ENCODE peak calls at places on chromosome 3, in ten cellular contexts. Y is upper lobe of right lung, E is astrocyte of the spinal cord, N is neural crest cell, M is choroid plexus epithelial cell, O is PC-3, F is cardiac fibroblast, W is GM12864, X is esophagus muscularis mucosa, S is foreskin fibroblast. R is an unnamed sample.

GRCh38 chr3:139201446-139202225 is 142.2 kb upstream of the MRPS22 start:
- DNase-seq in W (no peak), X (no peak), M (no peak), E (no peak), Y (no peak), N (no peak), F (no peak), O (no peak), S (no peak), R (no peak)

GRCh38 chr3:27888562-27888961 is 166.4 kb upstream of the EOMES start:
- DNase-seq in W (no peak), M (peak), X (no peak), Y (no peak), N (no peak), F (peak), S (no peak), O (no peak), E (no peak), R (no peak)

GRCh38 chr3:31092748-31093607 is 198.5 kb upstream of the GADL1 start:
- DNase-seq in Y (no peak), O (no peak), F (peak), M (peak), S (no peak), E (no peak), X (peak), W (no peak), N (no peak), R (no peak)

GRCh38 chr3:121998030-121998580 is 23.9 kb downstream of the ILDR1 start:
- DNase-seq in E (peak), X (peak), N (no peak), M (peak), Y (no peak), W (no peak), O (peak), S (peak), F (peak), R (no peak)

GRCh38 chr3:140285380-140285779 is 350.4 kb downstream of the CLSTN2 start:
- DNase-seq in M (no peak), O (no peak), Y (no peak), F (no peak), W (no peak), X (no peak), E (no peak), N (no peak), S (no peak), R (no peak)

GRCh38 chr3:24342275-24342674 is 152.4 kb downstream of the THRB start:
- DNase-seq in M (no peak), E (no peak), F (no peak), W (no peak), Y (no peak), X (no peak), N (no peak), S (no peak), O (no peak), R (no peak)

GRCh38 chr3:196688349-196688748 is 23.7 kb downstream of the CEP19 start:
- DNase-seq in O (no peak), X (no peak), Y (peak), F (peak), M (peak), N (no peak), W (no peak), S (peak), E (peak), R (no peak)

GRCh38 chr3:11774296-11774877 is 72.3 kb downstream of the TAMM41 start:
- DNase-seq in Y (peak), W (no peak), N (peak), F (peak), M (peak), X (no peak), O (peak), S (peak), E (peak), R (no peak)

GRCh38 chr3:69282191-69282590 is 103.7 kb downstream of the FRMD4B start:
- DNase-seq in X (no peak), M (no peak), S (no peak), O (peak), Y (no peak), W (no peak), F (no peak), N (no peak), E (no peak), R (no peak)

GRCh38 chr3:63914312-63914711 is 2.1 kb upstream of the SCAANT1 start:
- DNase-seq in S (no peak), N (no peak), E (no peak), W (no peak), O (peak), X (no peak), F (peak), M (peak), Y (no peak), R (no peak)

GRCh38 chr3:140552403-140552802 is 125.5 kb upstream of the TRIM42 start:
- DNase-seq in E (no peak), X (no peak), W (no peak), Y (no peak), M (no peak), O (no peak), N (no peak), S (no peak), F (no peak), R (no peak)

GRCh38 chr3:156300929-156301806 is 180.8 kb downstream of the KCNAB1 start:
- DNase-seq in O (no peak), F (no peak), S (no peak), E (no peak), W (no peak), M (no peak), Y (no peak), X (no peak), N (no peak), R (no peak)

GRCh38 chr3:134294302-134294925 is 43.8 kb upstream of the RYK start:
- DNase-seq in Y (no peak), S (no peak), M (no peak), W (peak), X (no peak), N (no peak), F (no peak), E (no peak), O (no peak), R (no peak)

GRCh38 chr3:14672588-14672987 is 2.4 kb upstream of the C3orf20 start:
- DNase-seq in X (no peak), N (no peak), W (no peak), F (no peak), O (no peak), E (no peak), Y (no peak), M (no peak), S (no peak), R (no peak)

GRCh38 chr3:195895078-195895899 is 13.1 kb downstream of the TNK2 start:
- DNase-seq in X (no peak), E (no peak), S (no peak), N (peak), O (peak), W (no peak), M (no peak), F (peak), Y (peak), R (peak)

GRCh38 chr3:187082976-187083375 is 56.3 kb downstream of the RPL39L start:
- DNase-seq in X (no peak), Y (no peak), O (no peak), M (no peak), S (no peak), E (no peak), F (no peak), W (no peak), N (no peak), R (no peak)

GRCh38 chr3:135980343-135980742 is 14.8 kb downstream of the PPP2R3A start:
- DNase-seq in F (no peak), M (no peak), W (no peak), S (no peak), O (no peak), X (no peak), Y (no peak), E (no peak), N (no peak), R (no peak)

GRCh38 chr3:113051827-113052226 is 61.0 kb downstream of the GTPBP8 start:
- DNase-seq in X (no peak), W (no peak), S (no peak), Y (no peak), O (no peak), F (peak), E (peak), N (no peak), M (no peak), R (no peak)

GRCh38 chr3:64184621-64185020 is 40.6 kb downstream of the PRICKLE2 start:
- DNase-seq in O (no peak), S (peak), N (no peak), M (peak), F (peak), Y (no peak), E (peak), X (no peak), W (no peak), R (no peak)

GRCh38 chr3:140363801-140364200 is 314.1 kb upstream of the TRIM42 start:
- DNase-seq in S (no peak), O (no peak), Y (no peak), E (no peak), X (no peak), W (no peak), F (no peak), N (no peak), M (peak), R (no peak)

GRCh38 chr3:63976862-63977180 is 46.5 kb downstream of the PSMD6 start:
- DNase-seq in N (no peak), F (no peak), E (no peak), X (no peak), O (no peak), M (no peak), Y (no peak), S (no peak), W (no peak), R (no peak)

GRCh38 chr3:42014949-42015533 is 53.1 kb upstream of the ULK4 start:
- DNase-seq in M (no peak), X (no peak), W (no peak), F (peak), O (no peak), Y (no peak), N (no peak), E (peak), S (no peak), R (peak)

GRCh38 chr3:172513488-172513887 is 9.7 kb downstream of the TNFSF10 start:
- DNase-seq in Y (no peak), W (no peak), O (no peak), E (no peak), F (peak), X (no peak), M (peak), N (no peak), S (no peak), R (no peak)

GRCh38 chr3:194304186-194304917 is 46.8 kb downstream of the CPN2 start:
- DNase-seq in X (no peak), W (no peak), S (no peak), E (no peak), F (no peak), M (no peak), Y (peak), N (no peak), O (no peak), R (no peak)
- TF ChIP-seq CTCF in X (no peak), W (no peak), S (no peak), E (no peak), F (no peak), M (no peak), Y (no peak), N (no peak), O (no peak), R (no peak)

DNA sequence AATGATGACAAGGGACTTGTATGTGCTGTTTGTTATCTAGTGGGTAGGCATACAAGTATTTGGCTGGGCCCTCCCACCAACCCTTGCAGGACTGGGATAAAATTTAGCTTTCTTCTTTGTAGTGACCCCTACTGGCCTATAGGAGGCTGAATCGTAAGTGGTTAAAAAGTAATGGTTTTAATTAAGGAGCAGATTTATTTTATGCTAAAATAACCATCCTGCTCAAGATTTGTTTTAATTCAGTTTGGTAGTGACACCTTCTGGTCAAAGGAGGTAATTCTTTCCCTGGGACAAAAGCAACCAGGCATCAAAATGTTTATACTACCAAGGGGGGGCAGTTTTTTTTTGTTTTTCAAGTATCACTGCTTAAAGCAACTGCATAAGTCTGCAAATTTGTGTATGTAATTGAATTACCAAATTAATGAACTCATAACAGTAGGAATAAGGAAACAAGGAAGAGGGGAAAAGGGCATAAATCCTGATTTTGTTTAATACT is 70.7 kb downstream of the TOP2B start:
- DNase-seq in O (peak), Y (no peak), M (peak), F (peak), N (no peak), W (no peak), S (peak), X (no peak), E (peak), R (no peak)
- TF ChIP-seq CTCF in O (peak), Y (peak), M (peak), F (peak), N (peak), W (peak), S (peak), X (peak), E (peak), R (peak)

DNA sequence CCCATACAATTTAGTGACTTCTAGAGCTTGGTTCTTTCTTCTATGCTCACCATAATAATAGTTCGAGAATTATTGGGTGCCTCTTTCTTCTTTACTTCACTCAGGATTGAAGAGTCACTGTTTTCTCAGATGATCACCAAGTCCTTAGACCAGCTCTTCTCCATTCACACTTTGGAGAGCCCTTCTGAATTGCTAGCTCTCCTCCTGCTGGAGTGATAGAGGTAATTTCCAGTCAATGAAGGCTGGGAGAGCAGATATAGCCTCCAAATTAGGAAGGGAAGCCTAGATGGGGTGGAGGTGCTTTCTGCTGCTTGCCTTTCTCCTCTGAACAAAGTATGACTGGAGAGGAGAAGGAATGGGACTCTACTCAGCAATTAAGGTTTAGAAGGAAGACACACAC is 10.7 kb upstream of the BBX start:
- DNase-seq in S (no peak), M (peak), O (peak), N (no peak), Y (no peak), E (no peak), W (no peak), X (no peak), F (no peak), R (no peak)
- TF ChIP-seq CTCF in S (no peak), M (peak), O (peak), N (no peak), Y (no peak), E (no peak), W (no peak), X (no peak), F (no peak), R (no peak)

GRCh38 chr3:94416768-94417167 is 353.9 kb downstream of the NSUN3 start:
- DNase-seq in F (no peak), O (no peak), W (no peak), M (no peak), E (no peak), Y (no peak), X (no peak), N (no peak), S (no peak), R (no peak)

GRCh38 chr3:94423566-94423965 is 360.7 kb downstream of the NSUN3 start:
- DNase-seq in F (peak), W (no peak), M (peak), O (no peak), S (no peak), X (no peak), N (no peak), E (peak), Y (no peak), R (no peak)

GRCh38 chr3:94417963-94418455 is 355.1 kb downstream of the NSUN3 start:
- DNase-seq in X (no peak), S (no peak), M (no peak), Y (no peak), W (no peak), F (no peak), O (no peak), E (no peak), N (no peak), R (no peak)

DNA sequence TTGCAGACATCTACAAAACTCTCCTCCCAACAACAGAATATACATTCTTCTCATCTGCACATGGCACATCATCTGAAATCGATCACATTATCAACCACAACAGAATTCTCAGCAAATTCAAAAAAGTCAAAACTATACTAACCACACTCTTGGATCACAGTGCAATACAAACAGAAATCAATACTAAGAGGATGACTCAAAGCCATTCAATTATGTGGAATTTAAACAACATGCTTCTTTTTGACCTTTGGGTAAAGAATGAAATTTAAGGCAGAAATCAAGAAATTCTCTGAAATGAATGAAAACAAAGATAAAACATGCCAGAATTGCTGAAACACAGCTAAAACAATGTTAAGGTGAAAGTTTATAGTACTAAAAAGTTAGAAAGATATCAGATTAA is 358.1 kb downstream of the NSUN3 start:
- DNase-seq in Y (no peak), O (peak), F (no peak), N (no peak), W (no peak), X (no peak), M (no peak), S (no peak), E (peak), R (no peak)
- TF ChIP-seq CTCF in Y (no peak), O (no peak), F (no peak), N (no peak), W (no peak), X (no peak), M (no peak), S (no peak), E (no peak), R (no peak)

DNA sequence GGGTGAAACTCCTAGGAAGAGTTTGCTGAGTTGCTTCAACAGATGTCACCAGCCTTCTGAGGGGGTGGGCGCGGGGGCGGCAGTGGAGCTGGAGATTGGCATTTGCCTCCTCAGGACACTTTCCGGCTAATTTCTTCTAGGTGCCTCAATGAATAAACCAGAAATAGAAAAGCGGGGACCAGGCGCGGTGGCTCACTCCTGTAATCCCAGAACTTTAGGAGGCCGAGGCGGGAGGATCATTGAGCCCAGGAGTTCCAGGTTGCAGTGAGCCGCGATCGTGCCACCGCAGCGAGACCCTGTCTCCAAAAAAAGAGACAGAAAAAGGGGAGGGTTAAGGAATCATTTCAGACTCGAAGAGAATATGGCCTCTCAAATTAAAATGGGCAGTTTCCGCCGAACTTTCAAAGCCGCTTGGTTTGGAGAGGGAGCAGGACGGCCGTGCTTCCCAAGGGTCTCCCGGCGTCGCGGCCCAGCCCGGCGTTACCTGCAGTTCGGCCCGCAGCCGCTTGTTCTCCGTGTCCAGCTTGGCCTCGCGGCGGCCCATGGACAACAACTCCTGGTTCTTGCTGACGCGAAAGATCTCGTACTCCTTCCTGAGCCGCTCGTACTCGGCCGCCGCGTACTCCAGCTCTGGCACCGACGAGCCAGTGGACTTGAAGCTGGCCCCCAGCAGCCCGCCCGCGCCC is 587 bp downstream of the NPHP3 start:
- DNase-seq in M (peak), Y (peak), E (peak), O (peak), F (peak), W (no peak), X (no peak), N (no peak), S (peak), R (peak)
- TF ChIP-seq CTCF in M (peak), Y (peak), E (no peak), O (no peak), F (peak), W (peak), X (peak), N (peak), S (no peak), R (peak)

GRCh38 chr3:110881069-110881468 is 190.5 kb upstream of the NECTIN3 start:
- DNase-seq in F (peak), S (no peak), W (no peak), O (peak), Y (peak), N (no peak), X (no peak), E (peak), M (peak), R (no peak)
- TF ChIP-seq CTCF in F (peak), S (no peak), W (peak), O (peak), Y (no peak), N (peak), X (peak), E (peak), M (peak), R (no peak)

DNA sequence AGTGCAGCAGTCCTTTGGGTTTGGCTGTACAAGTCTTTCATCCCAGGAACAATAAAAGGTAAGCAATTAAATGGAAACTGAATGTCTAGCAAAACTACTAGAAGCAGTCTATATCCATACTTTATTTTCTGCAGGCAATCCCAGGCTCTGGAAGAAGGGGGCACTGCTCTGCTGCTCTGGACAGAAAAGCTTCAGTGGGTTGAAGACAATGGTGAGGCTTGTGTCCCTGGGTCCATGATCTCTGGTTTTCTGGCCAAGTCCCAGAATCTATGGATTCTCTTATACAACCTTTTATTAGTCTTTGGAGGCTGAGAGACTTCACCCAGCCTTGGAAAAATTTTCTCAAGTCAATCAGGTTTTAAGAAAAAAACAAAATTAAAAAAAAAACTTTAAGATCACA is 35.6 kb downstream of the SCAP start:
- DNase-seq in Y (no peak), F (peak), E (no peak), N (no peak), S (no peak), M (peak), O (peak), W (no peak), X (no peak), R (no peak)
- TF ChIP-seq CTCF in Y (no peak), F (peak), E (peak), N (peak), S (peak), M (peak), O (peak), W (no peak), X (no peak), R (no peak)

GRCh38 chr3:49021813-49022720 is at the start of gene NDUFAF3:
- DNase-seq in W (peak), E (peak), O (peak), S (peak), N (peak), Y (peak), X (peak), F (peak), M (peak), R (peak)
- TF ChIP-seq CTCF in W (peak), E (peak), O (peak), S (peak), N (peak), Y (peak), X (peak), F (peak), M (peak), R (peak)

R was measured in psoas muscle.